ENCODE peak calls at places on chromosomes 12 and 14, in nine cellular contexts. M is pancreas; L is H9; I is foreskin keratinocyte; O is psoas muscle; C is CD4-positive, alpha-beta T cell; S is heart left ventricle; W is HL-60; G is stomach. F is an unnamed sample.

GRCh38 chr14:77040309-77040994 is 11.9 kb upstream of the IRF2BPL start:
- DNase-seq in O (peak), S (peak), C (peak), G (peak), W (peak), L (peak), I (peak), M (peak), F (peak)

GRCh38 chr12:102508052-102508451 is 27.7 kb upstream of the IGF1 start:
- DNase-seq in M (no peak), I (no peak), L (no peak), S (no peak), W (no peak), C (no peak), G (no peak), O (no peak), F (no peak)

GRCh38 chr12:120940799-120941198 is 36.6 kb upstream of the SPPL3 start:
- DNase-seq in I (no peak), M (no peak), G (no peak), C (no peak), L (no peak), W (peak), S (no peak), O (no peak), F (no peak)

GRCh38 chr12:40693503-40693863 is 1.2 kb downstream of the CNTN1 start:
- DNase-seq in I (peak), C (no peak), G (no peak), L (peak), M (no peak), W (no peak), S (no peak), O (peak), F (peak)

GRCh38 chr12:32541754-32542374 is 137.2 kb upstream of the DNM1L start:
- DNase-seq in S (no peak), L (no peak), I (no peak), M (no peak), O (no peak), C (no peak), W (no peak), G (no peak), F (no peak)

GRCh38 chr12:87302126-87302732 is 727.0 kb downstream of the C12orf50 start:
- DNase-seq in I (no peak), L (no peak), C (no peak), O (no peak), W (no peak), M (no peak), G (no peak), S (no peak), F (no peak)

GRCh38 chr12:98409543-98409942 is 105.8 kb upstream of the TMPO start:
- DNase-seq in W (no peak), M (no peak), I (no peak), L (peak), O (no peak), S (no peak), C (no peak), G (no peak), F (no peak)

GRCh38 chr14:94388027-94388895 is at the start of gene SERPINA1:
- DNase-seq in C (no peak), G (peak), L (no peak), M (no peak), I (peak), O (no peak), W (no peak), S (no peak), F (peak)

GRCh38 chr14:61270714-61271113 is 10.4 kb downstream of the TMEM30B start:
- DNase-seq in S (no peak), L (no peak), O (no peak), C (no peak), W (no peak), M (no peak), I (no peak), G (no peak), F (no peak)

GRCh38 chr14:31990959-31991541 is 86.1 kb upstream of the ARHGAP5 start:
- DNase-seq in S (no peak), I (peak), G (no peak), O (no peak), C (no peak), L (no peak), W (no peak), M (no peak), F (no peak)

GRCh38 chr12:54052745-54053624 is 650 bp upstream of the HOXC4 start:
- DNase-seq in O (no peak), W (no peak), G (no peak), C (no peak), I (no peak), L (peak), S (no peak), M (no peak), F (no peak)
- H3K27ac ChIP-seq in O (no peak), W (no peak), G (peak), C (no peak), I (peak), L (no peak), S (no peak), M (no peak), F (no peak)

DNA sequence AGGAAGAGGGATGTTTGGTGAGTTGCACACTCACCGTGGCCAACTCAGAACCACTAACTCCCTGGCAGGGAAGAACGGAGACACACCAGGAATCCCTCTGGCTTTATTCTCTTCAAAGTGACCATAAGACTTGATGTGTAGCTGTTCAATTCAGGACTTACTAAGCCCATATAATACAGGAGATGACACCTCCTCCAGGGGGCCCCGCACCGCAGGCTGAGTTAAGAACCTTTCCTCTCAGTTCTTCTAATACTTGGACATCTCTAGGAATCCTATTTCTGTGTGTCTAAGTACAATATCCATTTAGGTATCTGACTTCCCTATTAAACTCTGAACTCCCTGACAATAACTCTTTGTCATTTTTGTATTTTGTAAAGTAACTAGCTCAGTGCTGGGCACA is 49.5 kb downstream of the DCAF4 start:
- DNase-seq in M (no peak), S (no peak), G (no peak), I (no peak), L (no peak), C (no peak), W (no peak), O (no peak), F (no peak)
- TF ChIP-seq CTCF in M (no peak), S (no peak), G (no peak), I (peak), L (peak), C (no peak), W (no peak), O (no peak), F (no peak)

GRCh38 chr12:89884917-89885316 is 176.3 kb upstream of the ATP2B1 start:
- DNase-seq in M (no peak), O (no peak), W (no peak), G (no peak), C (no peak), L (no peak), I (no peak), S (no peak), F (no peak)

GRCh38 chr12:89882051-89882450 is 173.4 kb upstream of the ATP2B1 start:
- DNase-seq in G (no peak), O (no peak), M (no peak), L (no peak), W (no peak), C (no peak), S (no peak), I (no peak), F (no peak)

GRCh38 chr12:89883630-89884364 is 175.2 kb upstream of the ATP2B1 start:
- DNase-seq in C (no peak), M (no peak), S (no peak), G (no peak), L (peak), I (no peak), W (no peak), O (no peak), F (no peak)

GRCh38 chr12:89882757-89883156 is 174.1 kb upstream of the ATP2B1 start:
- DNase-seq in M (no peak), S (no peak), W (no peak), I (no peak), L (no peak), C (no peak), O (no peak), G (no peak), F (no peak)

GRCh38 chr12:89884365-89884915 is 175.8 kb upstream of the ATP2B1 start:
- DNase-seq in M (no peak), I (no peak), L (no peak), W (no peak), G (no peak), O (no peak), S (no peak), C (no peak), F (no peak)
- H3K27ac ChIP-seq in M (no peak), I (no peak), L (no peak), W (no peak), G (no peak), O (no peak), S (no peak), C (no peak), F (no peak)

GRCh38 chr12:90163975-90164374 is 455.3 kb upstream of the ATP2B1 start:
- DNase-seq in C (no peak), M (no peak), S (no peak), G (no peak), L (no peak), O (no peak), I (no peak), W (no peak), F (no peak)
- TF ChIP-seq CTCF in C (no peak), M (no peak), S (no peak), G (no peak), L (peak), O (no peak), I (peak), W (no peak), F (no peak)

DNA sequence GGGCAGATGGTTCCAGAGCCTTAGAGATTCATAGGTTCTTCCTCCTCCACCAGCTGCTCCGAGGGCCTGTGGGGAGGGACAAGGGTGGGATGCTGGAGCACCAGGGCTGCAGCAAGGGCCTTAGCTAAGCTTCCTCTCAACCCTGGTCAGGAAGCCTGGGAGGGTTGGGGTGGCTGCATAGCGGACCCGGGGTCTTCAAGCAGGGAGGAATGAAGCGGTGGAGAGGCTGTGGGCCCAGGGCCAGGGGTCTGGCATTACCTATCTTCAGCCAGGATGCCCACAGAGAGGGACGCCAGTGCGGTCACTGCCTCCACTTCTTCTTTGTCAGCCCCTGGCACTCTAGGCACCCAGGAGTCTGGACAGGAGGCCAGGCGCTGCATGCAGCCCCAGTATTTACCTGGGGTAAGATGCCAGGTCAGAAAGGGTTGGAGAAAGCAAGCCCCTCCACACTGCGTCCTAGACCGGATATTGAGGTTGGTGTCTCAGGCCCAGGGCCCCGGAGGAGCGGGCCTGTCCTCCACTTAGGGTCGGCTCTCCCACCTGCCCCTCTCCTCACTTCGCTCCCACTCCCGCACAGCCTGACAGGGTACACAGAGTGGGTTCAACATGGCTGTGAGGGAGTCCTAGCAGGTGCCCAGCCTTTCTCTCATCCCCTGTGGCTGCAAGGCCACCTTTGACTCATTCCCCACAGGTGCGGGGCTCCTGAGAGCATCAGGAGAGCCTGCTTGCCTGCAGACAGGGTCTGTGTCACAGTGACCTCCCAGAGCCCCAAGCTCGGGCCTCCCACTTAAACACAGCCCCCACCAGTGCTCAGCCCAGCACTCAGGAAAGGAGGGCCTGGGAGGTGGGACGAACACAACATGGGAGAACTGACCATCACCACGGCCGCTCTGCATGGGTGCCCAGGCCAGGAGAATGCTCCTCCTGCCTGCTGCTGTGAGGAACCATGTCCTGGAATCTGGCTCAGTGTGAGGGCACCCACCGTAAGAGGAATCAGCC is 11.1 kb downstream of the SLC48A1 start:
- DNase-seq in L (no peak), I (no peak), C (no peak), W (no peak), M (no peak), O (no peak), S (peak), G (no peak), F (no peak)
- H3K27ac ChIP-seq in L (no peak), I (no peak), C (no peak), W (no peak), M (no peak), O (no peak), S (peak), G (no peak), F (peak)

GRCh38 chr14:38250316-38250715 is 5.6 kb downstream of the CLEC14A start:
- DNase-seq in O (no peak), W (no peak), I (no peak), M (no peak), S (no peak), G (no peak), L (no peak), C (no peak), F (no peak)

GRCh38 chr14:38243696-38244250 is 12.1 kb downstream of the CLEC14A start:
- DNase-seq in S (no peak), G (no peak), O (no peak), C (no peak), I (no peak), M (no peak), L (no peak), W (no peak), F (no peak)

GRCh38 chr14:38252066-38252710 is 3.7 kb downstream of the CLEC14A start:
- DNase-seq in S (no peak), W (no peak), I (no peak), M (no peak), L (no peak), O (no peak), G (no peak), C (no peak), F (no peak)

GRCh38 chr14:38248629-38249028 is 7.3 kb downstream of the CLEC14A start:
- DNase-seq in O (no peak), M (no peak), L (no peak), I (no peak), S (no peak), G (no peak), C (no peak), W (no peak), F (no peak)
- TF ChIP-seq CTCF in O (no peak), M (no peak), L (peak), I (no peak), S (peak), G (no peak), C (no peak), W (no peak), F (no peak)